ENCODE peak calls at places on chromosome 11, in four cellular contexts. U, N, E and A are unnamed samples.

GRCh38 chr11:118304227-118304808 is at the start of gene CD3E:
- DNase-seq in U (peak; percentile 66), N (no peak), E (no peak), A (no peak)

GRCh38 chr11:27373856-27374602 is 11.0 kb upstream of the CCDC34 start:
- DNase-seq in N (no peak), U (no peak), E (no peak), A (no peak)

GRCh38 chr11:6263664-6264063 is 4.0 kb downstream of the CCKBR start:
- DNase-seq in E (no peak), N (no peak), U (no peak), A (no peak)

GRCh38 chr11:80241766-80242165 is 800.9 kb upstream of the TENM4 start:
- DNase-seq in U (no peak), N (no peak), E (no peak), A (no peak)

GRCh38 chr11:20178976-20179375 is 18.7 kb upstream of the DBX1 start:
- DNase-seq in E (no peak), N (no peak), U (no peak), A (no peak)

GRCh38 chr11:126029805-126030204 is 32.9 kb downstream of the CDON start:
- DNase-seq in U (no peak), E (no peak), N (no peak), A (no peak)

GRCh38 chr11:126403039-126403438 is 47.6 kb downstream of the ST3GAL4 start:
- DNase-seq in N (no peak), U (no peak), E (no peak), A (peak; percentile 94)

GRCh38 chr11:10490032-10490397 is 35.0 kb downstream of the AMPD3 start:
- DNase-seq in E (no peak), N (no peak), U (no peak), A (no peak)

GRCh38 chr11:107467754-107468153 is 10.1 kb upstream of the CWF19L2 start:
- DNase-seq in U (no peak), N (no peak), E (no peak), A (no peak)

GRCh38 chr11:36945384-36945783 is 347.3 kb upstream of the RAG2 start:
- DNase-seq in E (no peak), N (no peak), U (no peak), A (no peak)

GRCh38 chr11:64885367-64886286 is 7.2 kb upstream of the EHD1 start:
- DNase-seq in E (no peak), N (no peak), U (no peak), A (no peak)

GRCh38 chr11:134116210-134116609 is 47.3 kb downstream of the JAM3 start:
- DNase-seq in E (no peak), U (no peak), N (no peak), A (no peak)